ENCODE peak calls at places on chromosomes 6 and 20, in eight cellular contexts. C, H, D, F, J, U, V and Z are unnamed samples.

GRCh38 chr6:3356056-3356823 is 97.5 kb downstream of the PSMG4 start:
- DNase-seq in C (peak), H (peak), D (peak), F (peak), J (peak), U (peak), V (peak), Z (peak)

GRCh38 chr6:78962458-78962857 is 95.1 kb downstream of the IRAK1BP1 start:
- DNase-seq in C (no peak), H (no peak), D (no peak), F (no peak), J (no peak), U (no peak), V (no peak), Z (no peak)

GRCh38 chr6:29602564-29603361 is 17.8 kb downstream of the OR2H2 start:
- DNase-seq in C (no peak), H (peak), D (no peak), F (peak), J (no peak), U (no peak), V (no peak), Z (no peak)

GRCh38 chr6:75204222-75204958 is 1.5 kb downstream of the COL12A1 start:
- DNase-seq in C (peak), H (no peak), D (no peak), F (peak), J (peak), U (peak), V (no peak), Z (peak)

GRCh38 chr20:42018979-42019378 is 400.8 kb upstream of the CHD6 start:
- DNase-seq in C (no peak), H (peak), D (no peak), F (peak), J (no peak), U (no peak), V (no peak), Z (no peak)

GRCh38 chr20:13271098-13271497 is 50.0 kb downstream of the ISM1 start:
- DNase-seq in C (no peak), H (no peak), D (no peak), F (no peak), J (no peak), U (no peak), V (no peak), Z (no peak)

GRCh38 chr6:169074551-169074950 is 179.1 kb downstream of the THBS2 start:
- DNase-seq in C (no peak), H (no peak), D (no peak), F (peak), J (no peak), U (no peak), V (no peak), Z (no peak)

GRCh38 chr6:147322299-147323162 is 118.3 kb downstream of the STXBP5 start:
- DNase-seq in C (no peak), H (peak), D (peak), F (peak), J (no peak), U (peak), V (no peak), Z (no peak)

GRCh38 chr6:142474446-142475289 is 172.9 kb downstream of the ADGRG6 start:
- DNase-seq in C (no peak), H (peak), D (no peak), F (peak), J (peak), U (peak), V (no peak), Z (no peak)

GRCh38 chr20:58718729-58719128 is 26.1 kb downstream of the NPEPL1 start:
- DNase-seq in C (peak), H (no peak), D (no peak), F (no peak), J (no peak), U (no peak), V (no peak), Z (no peak)

GRCh38 chr6:146027586-146028249 is 1.1 kb upstream of the GRM1 start:
- DNase-seq in C (no peak), H (no peak), D (no peak), F (no peak), J (no peak), U (no peak), V (no peak), Z (peak)

GRCh38 chr6:13711384-13711725 is 280 bp downstream of the RANBP9 start:
- DNase-seq in C (no peak), H (peak), D (peak), F (no peak), J (no peak), U (no peak), V (peak), Z (peak)

GRCh38 chr20:57570145-57570850 is 9.4 kb downstream of the PCK1 start:
- DNase-seq in C (no peak), H (no peak), D (no peak), F (no peak), J (no peak), U (no peak), V (no peak), Z (peak)